ENCODE peak calls at places on chromosomes 16 and 17, in eight cellular contexts. F is WTC11; Q is dorsolateral prefrontal cortex; Z is ovary; N is colonic mucosa; I is upper lobe of right lung; R is CD4-positive, alpha-beta T cell; W is mesothelial cell of epicardium. H is an unnamed sample.

GRCh38 chr16:9965079-9965478 is 217.1 kb downstream of the GRIN2A start:
- DNase-seq in F (no peak), Q (no peak), Z (no peak), N (no peak), I (no peak), R (no peak), W (no peak), H (no peak)

GRCh38 chr16:29675811-29676643 is 3.0 kb upstream of the QPRT start:
- DNase-seq in F (no peak), Q (no peak), Z (no peak), N (no peak), I (no peak), R (no peak), W (no peak), H (no peak)

GRCh38 chr16:3171181-3171854 is 16.7 kb upstream of the OR1F1 start:
- DNase-seq in F (peak), Q (no peak), Z (no peak), N (no peak), I (no peak), R (no peak), W (no peak), H (no peak)

GRCh38 chr16:85945424-85945751 is 46.4 kb downstream of the IRF8 start:
- DNase-seq in F (no peak), Q (no peak), Z (no peak), N (no peak), I (no peak), R (no peak), W (no peak), H (no peak)

GRCh38 chr16:17327671-17328335 is 143.0 kb downstream of the XYLT1 start:
- DNase-seq in F (no peak), Q (no peak), Z (no peak), N (no peak), I (no peak), R (no peak), W (no peak), H (no peak)

GRCh38 chr17:59765038-59765437 is 57.6 kb downstream of the VMP1 start:
- DNase-seq in F (no peak), Q (no peak), Z (no peak), N (no peak), I (no peak), R (no peak), W (no peak), H (no peak)

GRCh38 chr16:86766700-86767099 is 188.4 kb downstream of the FOXL1 start:
- DNase-seq in F (no peak), Q (no peak), Z (no peak), N (no peak), I (no peak), R (no peak), W (no peak), H (no peak)

GRCh38 chr16:83903739-83904138 is 4.8 kb downstream of the MLYCD start:
- DNase-seq in F (no peak), Q (peak), Z (peak), N (no peak), I (no peak), R (no peak), W (no peak), H (no peak)

GRCh38 chr16:56637814-56638750 is at the start of gene MT1A:
- DNase-seq in F (peak), Q (peak), Z (peak), N (peak), I (peak), R (no peak), W (peak), H (peak)

GRCh38 chr17:66939461-66940114 is 24.9 kb upstream of the CACNG4 start:
- DNase-seq in F (no peak), Q (no peak), Z (no peak), N (no peak), I (peak), R (no peak), W (no peak), H (no peak)

DNA sequence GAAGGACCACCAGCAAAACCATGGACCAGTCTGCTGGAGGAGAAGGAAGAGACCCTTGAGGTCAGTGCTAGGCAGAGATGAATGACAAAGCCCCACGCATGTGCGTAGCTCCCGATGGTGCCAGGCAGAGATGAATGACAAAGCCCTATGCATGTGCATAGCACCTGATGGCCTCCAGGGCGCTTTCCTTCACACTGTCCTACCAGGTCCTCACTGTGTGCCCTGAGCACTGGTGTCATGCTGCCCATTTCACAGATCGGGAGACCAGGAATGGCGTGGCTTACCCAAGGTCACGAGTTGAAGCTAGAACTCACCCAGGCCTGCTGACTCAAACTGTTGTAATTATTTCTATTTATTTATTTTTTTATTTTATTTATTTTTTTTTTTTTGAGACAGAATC is 149.6 kb downstream of the KATNIP start:
- DNase-seq in F (no peak), Q (no peak), Z (no peak), N (no peak), I (peak), R (no peak), W (no peak), H (no peak)
- TF ChIP-seq CTCF in F (no peak), Q (no peak), Z (no peak), N (no peak), I (no peak), R (no peak), W (no peak), H (no peak)

DNA sequence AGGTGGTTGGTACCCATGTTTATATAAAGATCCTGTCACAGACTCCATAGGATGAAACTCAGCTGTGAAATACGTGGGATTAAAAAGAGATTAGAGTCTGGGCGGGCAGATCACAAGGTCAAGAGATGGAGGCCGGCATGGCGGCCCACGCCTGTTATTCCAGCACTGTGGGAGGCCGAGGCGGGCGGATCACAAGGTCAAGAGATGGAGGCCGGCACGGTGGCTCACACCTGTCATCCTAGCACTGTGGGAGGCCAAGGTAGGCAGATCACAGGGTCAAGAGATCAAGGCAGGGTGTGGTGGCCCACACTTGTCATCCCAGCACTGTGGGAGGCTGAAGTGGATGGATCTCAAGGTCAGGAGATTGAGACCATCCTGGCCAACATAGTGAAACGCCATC is 3.9 kb downstream of the ANAPC11 start:
- DNase-seq in F (no peak), Q (no peak), Z (no peak), N (no peak), I (no peak), R (no peak), W (no peak), H (no peak)
- TF ChIP-seq CTCF in F (no peak), Q (no peak), Z (no peak), N (no peak), I (no peak), R (no peak), W (no peak), H (no peak)

GRCh38 chr17:2336215-2337151 is at the start of gene TSR1:
- DNase-seq in F (peak), Q (peak), Z (peak), N (peak), I (peak), R (peak), W (peak), H (peak)
- TF ChIP-seq CTCF in F (no peak), Q (peak), Z (peak), N (no peak), I (peak), R (peak), W (no peak), H (no peak)

GRCh38 chr17:6099492-6099891 is 29.3 kb downstream of the WSCD1 start:
- DNase-seq in F (no peak), Q (no peak), Z (no peak), N (no peak), I (peak), R (no peak), W (no peak), H (no peak)

GRCh38 chr17:6098466-6099180 is 28.4 kb downstream of the WSCD1 start:
- DNase-seq in F (no peak), Q (no peak), Z (no peak), N (no peak), I (peak), R (no peak), W (no peak), H (no peak)

GRCh38 chr17:6101706-6102105 is 31.5 kb downstream of the WSCD1 start:
- DNase-seq in F (no peak), Q (no peak), Z (no peak), N (no peak), I (no peak), R (no peak), W (no peak), H (no peak)

GRCh38 chr17:6100891-6101290 is 30.7 kb downstream of the WSCD1 start:
- DNase-seq in F (no peak), Q (no peak), Z (no peak), N (no peak), I (no peak), R (no peak), W (no peak), H (no peak)

GRCh38 chr17:6100146-6100545 is 30.0 kb downstream of the WSCD1 start:
- DNase-seq in F (no peak), Q (no peak), Z (no peak), N (no peak), I (peak), R (no peak), W (no peak), H (no peak)
- TF ChIP-seq CTCF in F (no peak), Q (no peak), Z (no peak), N (no peak), I (no peak), R (no peak), W (no peak), H (no peak)

GRCh38 chr16:67931712-67932461 is at the start of gene CTRL:
- DNase-seq in F (no peak), Q (no peak), Z (peak), N (no peak), I (no peak), R (no peak), W (no peak), H (no peak)
- TF ChIP-seq CTCF in F (no peak), Q (no peak), Z (no peak), N (no peak), I (no peak), R (no peak), W (no peak), H (no peak)

DNA sequence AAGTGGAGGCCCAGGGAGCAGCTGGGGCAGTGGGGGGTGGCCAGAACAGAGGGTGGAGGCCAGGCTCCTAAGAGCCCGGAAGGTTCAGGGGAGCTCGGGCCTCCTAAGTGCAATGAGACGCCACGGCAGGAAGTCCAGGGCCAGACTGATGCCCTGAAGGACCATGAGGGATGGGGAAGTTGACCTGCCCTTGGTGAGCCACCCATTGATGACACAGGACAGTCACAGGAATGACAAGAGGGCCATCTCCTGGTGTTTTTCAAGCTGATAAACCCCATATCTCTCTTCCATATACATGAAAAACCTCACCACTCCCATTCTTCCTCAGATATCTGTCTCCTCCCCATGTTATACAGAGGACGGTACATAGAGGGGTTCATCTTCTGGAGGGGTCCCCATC is 5.8 kb upstream of the MRPL58 start:
- DNase-seq in F (no peak), Q (no peak), Z (no peak), N (no peak), I (no peak), R (no peak), W (no peak), H (no peak)
- TF ChIP-seq CTCF in F (no peak), Q (no peak), Z (no peak), N (no peak), I (no peak), R (no peak), W (no peak), H (no peak)

DNA sequence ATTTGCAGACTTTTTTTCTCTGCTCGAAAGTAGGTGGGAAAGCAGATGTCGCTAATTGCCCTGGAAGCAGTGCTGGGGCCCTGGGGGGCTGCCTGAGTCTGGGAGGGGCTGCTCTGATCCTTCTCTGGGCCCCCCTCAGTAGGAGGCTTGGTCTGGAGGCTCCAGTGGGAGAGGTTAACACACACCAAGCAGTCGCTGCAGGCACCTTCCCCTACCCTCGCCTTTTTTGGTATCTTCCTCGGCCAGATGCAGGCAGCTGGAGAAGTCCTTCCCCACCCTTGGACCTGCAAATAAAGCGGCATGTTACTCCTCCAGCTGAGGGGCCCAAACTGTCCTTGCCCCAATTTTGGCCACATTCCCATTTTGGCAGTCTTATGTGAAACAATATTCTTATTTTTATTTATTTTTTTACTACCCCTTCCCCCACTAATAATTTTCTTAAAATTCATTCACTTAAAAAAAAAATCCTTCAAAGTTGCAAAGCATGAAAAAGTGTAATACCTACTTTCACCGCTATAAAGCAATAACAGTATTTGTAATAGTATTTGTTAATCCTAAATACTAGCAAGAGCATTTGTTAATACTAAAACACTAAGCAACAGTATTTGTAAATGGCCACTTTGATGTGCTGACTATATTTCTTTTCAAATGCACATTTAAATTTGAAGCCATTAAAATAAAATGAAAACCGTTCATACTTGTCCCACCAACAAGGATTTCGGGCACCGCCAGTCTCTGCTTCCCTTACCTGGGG is 15.0 kb downstream of the C16orf46 start:
- DNase-seq in F (no peak), Q (no peak), Z (no peak), N (no peak), I (no peak), R (no peak), W (no peak), H (no peak)
- TF ChIP-seq CTCF in F (no peak), Q (no peak), Z (no peak), N (no peak), I (no peak), R (no peak), W (peak), H (no peak)

GRCh38 chr16:11972128-11972527 is 4.4 kb upstream of the SNX29 start:
- DNase-seq in F (peak), Q (no peak), Z (no peak), N (peak), I (no peak), R (no peak), W (no peak), H (no peak)
- TF ChIP-seq CTCF in F (no peak), Q (peak), Z (no peak), N (peak), I (no peak), R (no peak), W (no peak), H (peak)

GRCh38 chr17:81927653-81928496 is at the start of gene MAFG:
- DNase-seq in F (peak), Q (peak), Z (peak), N (peak), I (peak), R (peak), W (peak), H (peak)
- TF ChIP-seq CTCF in F (no peak), Q (peak), Z (peak), N (no peak), I (peak), R (no peak), W (peak), H (no peak)

H was measured in stomach.